ENCODE peak calls at places on chromosomes 1 and 21, in eight cellular contexts. K is GM20000, R is GM13976, D is neural crest cell, W is astrocyte of the spinal cord, B is uterus, P is GM12865, J is omental fat pad. Z is an unnamed sample.

GRCh38 chr1:51555866-51556619 is 37.0 kb upstream of the EPS15 start:
- DNase-seq in K (no peak), P (no peak), W (no peak), J (no peak), R (no peak), D (no peak), B (no peak), Z (no peak)

GRCh38 chr21:34775793-34776192 is 107.0 kb downstream of the CLIC6 start:
- DNase-seq in B (no peak), K (no peak), W (no peak), R (no peak), D (no peak), J (no peak), P (no peak), Z (no peak)

GRCh38 chr1:41862411-41863221 is 56.1 kb downstream of the HIVEP3 start:
- DNase-seq in D (no peak), K (no peak), P (peak; percentile 25), W (peak; percentile 88), J (no peak), R (no peak), B (no peak), Z (no peak)

GRCh38 chr1:71834570-71835441 is 447.5 kb downstream of the NEGR1 start:
- DNase-seq in D (no peak), J (no peak), B (no peak), K (no peak), P (no peak), W (no peak), R (no peak), Z (peak; percentile 41)

GRCh38 chr1:64263335-64263734 is 59.9 kb downstream of the UBE2U start:
- DNase-seq in D (no peak), R (no peak), P (no peak), J (no peak), B (no peak), K (no peak), W (no peak), Z (no peak)

GRCh38 chr21:32940079-32941014 is 85.4 kb upstream of the OLIG2 start:
- DNase-seq in W (peak; percentile 35), P (peak; percentile 70), D (peak; percentile 50), B (no peak), R (peak; percentile 40), K (peak; percentile 55), J (no peak), Z (peak; percentile 66)

GRCh38 chr21:34553199-34553952 is 41.4 kb upstream of the KCNE1 start:
- DNase-seq in R (no peak), P (no peak), J (no peak), W (peak; percentile 84), K (no peak), B (no peak), D (no peak), Z (no peak)

GRCh38 chr1:58773406-58773840 is 10.4 kb downstream of the JUN start:
- DNase-seq in D (no peak), W (peak; percentile 92), K (peak; percentile 42), R (peak; percentile 30), P (peak; percentile 65), B (peak; percentile 24), J (no peak), Z (peak; percentile 55)

GRCh38 chr1:85313888-85314696 is 37.7 kb upstream of the BCL10 start:
- DNase-seq in D (no peak), W (peak; percentile 86), P (no peak), K (no peak), B (no peak), J (no peak), R (no peak), Z (peak; percentile 26)

GRCh38 chr1:91553196-91553595 is 52.5 kb downstream of the CDC7 start:
- DNase-seq in K (no peak), R (no peak), J (no peak), P (no peak), B (no peak), D (peak; percentile 12), W (peak; percentile 26), Z (no peak)

GRCh38 chr21:34579411-34579810 is 35.5 kb downstream of the RCAN1 start:
- DNase-seq in W (peak; percentile 46), J (no peak), P (no peak), R (no peak), D (no peak), K (no peak), B (no peak), Z (no peak)

GRCh38 chr1:20552728-20553571 is 577 bp downstream of the FAM43B start:
- DNase-seq in P (peak; percentile 11), B (no peak), R (no peak), W (peak; percentile 20), K (no peak), D (no peak), J (no peak), Z (peak; percentile 21)

GRCh38 chr1:161190962-161191521 is 7.8 kb downstream of the ADAMTS4 start:
- DNase-seq in W (no peak), J (no peak), K (no peak), B (no peak), R (no peak), D (peak; percentile 31), P (no peak), Z (no peak)

GRCh38 chr1:205774277-205775014 is 836 bp downstream of the RAB29 start:
- DNase-seq in D (no peak), W (no peak), K (peak; percentile 47), R (peak; percentile 57), P (peak; percentile 71), J (no peak), B (peak; percentile 18), Z (peak; percentile 19)

GRCh38 chr1:246320286-246320685 is 186.8 kb downstream of the SMYD3 start:
- DNase-seq in P (no peak), K (no peak), R (no peak), W (no peak), J (no peak), D (no peak), B (no peak), Z (no peak)

GRCh38 chr1:71087713-71088112 is 6.9 kb upstream of the ZRANB2 start:
- DNase-seq in P (no peak), J (no peak), B (no peak), W (no peak), K (no peak), D (no peak), R (no peak), Z (no peak)

GRCh38 chr21:43210454-43211084 is 41.8 kb downstream of the CRYAA start:
- DNase-seq in B (peak; percentile 4), D (no peak), P (no peak), W (no peak), K (no peak), R (no peak), J (no peak), Z (peak; percentile 8)

GRCh38 chr1:83060216-83060615 is 938.7 kb downstream of the TTLL7 start:
- DNase-seq in B (no peak), P (no peak), W (no peak), K (no peak), J (no peak), R (no peak), D (no peak), Z (no peak)

GRCh38 chr1:245124241-245124640 is 30.5 kb upstream of the KIF26B start:
- DNase-seq in R (no peak), B (no peak), D (no peak), W (no peak), J (no peak), P (no peak), K (no peak), Z (no peak)

GRCh38 chr1:115040501-115040900 is 10.9 kb downstream of the TSHB start:
- DNase-seq in D (no peak), R (no peak), P (no peak), B (no peak), W (no peak), K (no peak), J (no peak), Z (no peak)
- TF ChIP-seq CTCF in D (no peak), R (no peak), P (no peak), B (no peak), W (no peak), K (no peak), J (no peak), Z (no peak)

GRCh38 chr1:110433803-110434202 is 17.1 kb upstream of the PROK1 start:
- DNase-seq in K (no peak), B (no peak), P (peak; percentile 11), R (no peak), W (peak; percentile 12), J (no peak), D (no peak), Z (no peak)
- TF ChIP-seq CTCF in K (no peak), B (no peak), P (peak; percentile 1), R (no peak), W (no peak), J (no peak), D (peak; percentile 28), Z (no peak)

DNA sequence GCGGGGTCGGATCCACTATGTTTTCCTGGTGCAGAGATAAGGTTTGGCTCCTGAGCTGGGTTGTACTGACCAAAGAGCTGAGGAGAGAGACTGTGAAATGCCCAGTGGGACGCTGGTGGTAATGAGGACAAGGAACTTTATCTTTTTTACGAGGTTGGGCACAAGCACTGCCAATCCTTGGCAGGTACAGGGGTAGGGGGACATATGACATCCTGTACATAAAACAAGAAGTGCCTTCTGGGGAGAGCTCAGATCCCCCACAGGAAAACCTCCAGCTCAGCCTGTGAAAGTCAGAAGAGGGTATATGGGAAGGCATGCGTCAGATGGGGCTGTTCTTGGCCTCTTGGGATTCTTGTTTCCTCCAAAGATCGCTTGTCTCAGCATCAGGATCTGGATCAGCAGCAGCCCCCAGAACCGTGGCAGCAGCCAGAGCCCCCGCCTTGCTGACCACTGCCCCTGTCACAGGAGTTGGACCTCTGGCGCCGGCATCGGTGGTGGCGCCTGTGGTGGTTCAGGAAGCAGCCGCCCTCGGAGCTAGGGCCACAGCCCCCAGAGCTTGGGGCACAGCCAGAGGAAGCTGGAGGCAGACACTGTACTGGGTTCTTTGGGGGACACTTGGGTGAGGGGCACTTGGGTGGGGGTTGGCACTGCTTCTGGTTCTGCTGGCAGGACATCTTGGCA is 905 bp downstream of the LCE3E start:
- DNase-seq in R (no peak), K (no peak), J (no peak), B (no peak), W (no peak), P (no peak), D (no peak), Z (no peak)
- TF ChIP-seq CTCF in R (no peak), K (no peak), J (no peak), B (no peak), W (no peak), P (no peak), D (no peak), Z (no peak)

GRCh38 chr1:232291681-232292080 is 338.3 kb downstream of the SIPA1L2 start:
- DNase-seq in P (no peak), W (no peak), D (no peak), K (no peak), R (no peak), B (no peak), J (no peak), Z (no peak)
- TF ChIP-seq CTCF in P (no peak), W (no peak), D (no peak), K (no peak), R (no peak), B (no peak), J (no peak), Z (no peak)

DNA sequence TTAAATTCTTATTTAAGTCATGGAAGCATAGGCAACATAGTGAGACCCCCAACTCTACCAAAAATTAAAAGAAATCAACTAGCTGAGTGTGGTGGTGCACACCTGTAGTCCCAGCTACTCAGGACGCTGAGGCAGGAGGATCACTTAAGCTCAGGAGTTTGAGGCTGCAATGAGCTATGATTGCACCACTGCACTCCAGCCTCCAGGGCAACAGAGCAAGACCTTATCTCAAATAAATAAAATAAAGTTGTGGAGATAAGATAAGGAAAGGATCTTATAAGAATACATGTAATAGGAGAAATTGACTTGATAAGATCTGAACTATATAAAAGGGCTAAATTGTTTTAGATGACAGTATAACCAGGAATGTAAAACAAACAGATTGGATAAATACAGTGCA is 2.3 kb upstream of the BATF3 start:
- DNase-seq in J (no peak), R (no peak), P (no peak), K (no peak), W (no peak), D (no peak), B (no peak), Z (no peak)
- TF ChIP-seq CTCF in J (no peak), R (no peak), P (no peak), K (no peak), W (no peak), D (peak; percentile 46), B (no peak), Z (no peak)